ENCODE peak calls at places on chromosomes 4 and X, in five cellular contexts. L is cortex of kidney; M is stimulated activated CD8-positive, alpha-beta memory T cell treated with anti-CD3 and anti-CD28 coated beads, Interleukin-7, amount 100 ng/mL, for 24 hours; W is NCI-H1105; A is prostate gland. G is an unnamed sample.

GRCh38 chr4:664713-665231 is 9.3 kb downstream of the ATP5ME start:
- DNase-seq in L (no peak), W (no peak), A (no peak), M (no peak), G (no peak)

GRCh38 chrX:46165411-46165810 is 379.8 kb downstream of the ZNF674 start:
- DNase-seq in W (no peak), M (no peak), L (no peak), A (no peak), G (no peak)

GRCh38 chrX:134868766-134869495 is 121.9 kb upstream of the SMIM10 start:
- DNase-seq in W (no peak), L (no peak), M (no peak), A (no peak), G (no peak)

GRCh38 chr4:22356996-22357596 is 158.8 kb downstream of the ADGRA3 start:
- DNase-seq in A (no peak), L (no peak), W (peak), M (no peak), G (peak)

GRCh38 chr4:83281326-83281725 is 3.3 kb downstream of the COQ2 start:
- DNase-seq in M (no peak), W (no peak), A (no peak), L (no peak), G (no peak)

GRCh38 chr4:11765849-11766453 is 337.3 kb upstream of the HS3ST1 start:
- DNase-seq in M (no peak), L (no peak), W (peak), A (no peak), G (peak)

GRCh38 chr4:138724530-138724929 is 291.1 kb upstream of the NOCT start:
- DNase-seq in W (peak), L (no peak), M (no peak), A (no peak), G (no peak)

GRCh38 chrX:13373807-13374187 is 53.9 kb upstream of the ATXN3L start:
- DNase-seq in A (no peak), L (no peak), M (no peak), W (no peak), G (peak)

GRCh38 chr4:14313757-14314156 is 686.2 kb upstream of the BOD1L1 start:
- DNase-seq in A (no peak), M (no peak), W (no peak), L (no peak), G (no peak)

GRCh38 chr4:126004936-126005335 is 690.2 kb downstream of the FAT4 start:
- DNase-seq in W (no peak), A (no peak), L (no peak), M (no peak), G (peak)

GRCh38 chr4:75512336-75513211 is 1.6 kb downstream of the RCHY1 start:
- DNase-seq in A (no peak), L (no peak), W (no peak), M (no peak), G (peak)

GRCh38 chrX:2870650-2871049 is 41.9 kb downstream of the GYG2 start:
- DNase-seq in L (no peak), W (no peak), M (no peak), A (no peak), G (no peak)

GRCh38 chrX:71143508-71143907 is 1.1 kb upstream of the NLGN3 start:
- DNase-seq in L (no peak), M (no peak), W (no peak), A (peak), G (no peak)

GRCh38 chrX:129706395-129707072 is 32.2 kb upstream of the XPNPEP2 start:
- DNase-seq in W (peak), M (no peak), L (no peak), A (no peak), G (no peak)

GRCh38 chrX:106952988-106953387 is 32.8 kb downstream of the CLDN2 start:
- DNase-seq in A (no peak), L (no peak), W (no peak), M (no peak), G (peak)

GRCh38 chrX:106780664-106781377 is 21.7 kb upstream of the TBC1D8B start:
- DNase-seq in W (no peak), A (no peak), L (no peak), M (no peak), G (no peak)

G was measured in COLO829.